ENCODE peak calls at places on chromosomes 16 and 17, in six cellular contexts. O is NCI-H345, S is stromal cell of bone marrow, U is astrocyte of the spinal cord, P is NAMALWA, R is stomach. W is an unnamed sample.

GRCh38 chr16:11316331-11317015 is 28.8 kb upstream of the RMI2 start:
- DNase-seq in R (no peak), S (no peak), O (no peak), P (no peak), U (peak), W (no peak)

GRCh38 chr16:49236216-49236615 is 45.4 kb downstream of the CBLN1 start:
- DNase-seq in S (no peak), R (no peak), U (no peak), O (no peak), P (no peak), W (no peak)

GRCh38 chr16:89123831-89124100 is 30.1 kb downstream of the ACSF3 start:
- DNase-seq in U (no peak), R (no peak), O (no peak), S (no peak), P (no peak), W (no peak)

GRCh38 chr16:69566437-69567030 is 768 bp downstream of the NFAT5 start:
- DNase-seq in P (peak), S (peak), O (peak), R (peak), U (peak), W (peak)

GRCh38 chr17:2266865-2267228 is 36.7 kb downstream of the SMG6 start:
- DNase-seq in R (no peak), U (no peak), S (no peak), P (no peak), O (no peak), W (no peak)

GRCh38 chr17:78129385-78130079 is 977 bp upstream of the TMC6 start:
- DNase-seq in O (no peak), P (peak), U (no peak), S (no peak), R (no peak), W (no peak)

GRCh38 chr17:66904760-66905637 is 59.5 kb upstream of the CACNG4 start:
- DNase-seq in S (no peak), U (peak), P (no peak), R (peak), O (peak), W (peak)

GRCh38 chr16:58421529-58421928 is 29.3 kb downstream of the GINS3 start:
- DNase-seq in O (no peak), S (peak), P (no peak), U (peak), R (no peak), W (no peak)

GRCh38 chr17:49381793-49382192 is 19.7 kb upstream of the ZNF652 start:
- DNase-seq in U (no peak), S (no peak), P (no peak), R (no peak), O (no peak), W (no peak)

GRCh38 chr16:88013766-88014165 is 62.5 kb downstream of the BANP start:
- DNase-seq in S (no peak), R (peak), O (no peak), P (no peak), U (no peak), W (no peak)

GRCh38 chr16:11439216-11439615 is 94.0 kb downstream of the RMI2 start:
- DNase-seq in R (no peak), O (no peak), S (no peak), P (no peak), U (no peak), W (peak)

GRCh38 chr16:88340755-88341150 is 42.0 kb upstream of the ZNF469 start:
- DNase-seq in S (no peak), U (no peak), R (no peak), P (no peak), O (no peak), W (no peak)

GRCh38 chr17:15154618-15155017 is 110.5 kb downstream of the PMP22 start:
- DNase-seq in P (no peak), S (no peak), O (no peak), U (no peak), R (no peak), W (no peak)

GRCh38 chr17:37322826-37323561 is 52.8 kb upstream of the C17orf78 start:
- DNase-seq in R (no peak), U (no peak), O (no peak), S (no peak), P (no peak), W (no peak)

GRCh38 chr17:76121932-76122383 is 18.4 kb upstream of the EXOC7 start:
- DNase-seq in S (no peak), O (no peak), R (peak), P (no peak), U (no peak), W (no peak)

GRCh38 chr17:56451629-56452028 is 141.9 kb upstream of the NOG start:
- DNase-seq in P (no peak), U (no peak), S (no peak), O (no peak), R (no peak), W (no peak)

GRCh38 chr16:26827386-26827785 is 239.3 kb upstream of the C16orf82 start:
- DNase-seq in R (no peak), O (no peak), P (no peak), U (no peak), S (no peak), W (no peak)

GRCh38 chr16:2859686-2860265 is 1.8 kb upstream of the PRSS22 start:
- DNase-seq in U (no peak), S (no peak), O (no peak), P (no peak), R (no peak), W (no peak)